ENCODE peak calls at places on chromosome 5, in eight cellular contexts. C, Y, H, K, I, D, A and E are unnamed samples.

GRCh38 chr5:65809817-65810531 is 88.0 kb downstream of the NLN start:
- DNase-seq in H (peak; percentile 79), A (peak; percentile 56), D (peak; percentile 62), Y (no peak), K (no peak), I (peak; percentile 87), C (no peak), E (no peak)

GRCh38 chr5:142313693-142314092 is 11.1 kb downstream of the SPRY4 start:
- DNase-seq in Y (no peak), D (no peak), A (no peak), C (no peak), I (no peak), K (no peak), H (no peak), E (no peak)

GRCh38 chr5:4700082-4700481 is 440.0 kb upstream of the ADAMTS16 start:
- DNase-seq in I (peak; percentile 42), Y (peak; percentile 83), C (no peak), K (no peak), H (peak; percentile 15), D (no peak), A (peak; percentile 40), E (no peak)

GRCh38 chr5:58940446-58940845 is 357.6 kb downstream of the RAB3C start:
- DNase-seq in K (no peak), D (peak; percentile 63), A (no peak), H (peak; percentile 59), C (no peak), I (peak; percentile 32), Y (no peak), E (no peak)

GRCh38 chr5:71782771-71783770 is 64.0 kb downstream of the CARTPT start:
- DNase-seq in I (peak; percentile 81), Y (peak; percentile 87), D (peak; percentile 75), K (peak; percentile 58), A (peak; percentile 76), H (peak; percentile 74), C (no peak), E (peak; percentile 68)

GRCh38 chr5:73968729-73969128 is 342.7 kb downstream of the ARHGEF28 start:
- DNase-seq in D (peak; percentile 12), I (no peak), K (no peak), H (no peak), C (no peak), A (no peak), Y (no peak), E (no peak)

GRCh38 chr5:178227138-178227659 is 5.4 kb downstream of the PHYKPL start:
- DNase-seq in I (peak; percentile 59), H (peak; percentile 83), D (peak; percentile 63), Y (no peak), K (no peak), C (no peak), A (no peak), E (no peak)

GRCh38 chr5:141338538-141339306 is at the start of gene PCDHGA2:
- DNase-seq in D (peak; percentile 66), H (peak; percentile 68), K (peak; percentile 43), A (no peak), C (no peak), I (peak; percentile 67), Y (no peak), E (no peak)

GRCh38 chr5:135487839-135488514 is 35.8 kb upstream of the TIFAB start:
- DNase-seq in D (no peak), C (peak; percentile 32), H (no peak), A (no peak), K (peak; percentile 14), Y (no peak), I (no peak), E (no peak)

GRCh38 chr5:135491038-135491551 is 38.9 kb upstream of the TIFAB start:
- DNase-seq in K (no peak), H (no peak), I (no peak), A (no peak), C (no peak), D (no peak), Y (no peak), E (no peak)

GRCh38 chr5:135488727-135489465 is 36.7 kb upstream of the TIFAB start:
- DNase-seq in H (peak; percentile 69), A (peak; percentile 14), C (peak; percentile 76), Y (peak; percentile 79), K (peak; percentile 39), I (peak; percentile 84), D (peak; percentile 73), E (no peak)

GRCh38 chr5:135490245-135491037 is 38.3 kb upstream of the TIFAB start:
- DNase-seq in I (no peak), K (peak; percentile 41), H (peak; percentile 10), Y (peak; percentile 34), D (no peak), C (no peak), A (no peak), E (no peak)

DNA sequence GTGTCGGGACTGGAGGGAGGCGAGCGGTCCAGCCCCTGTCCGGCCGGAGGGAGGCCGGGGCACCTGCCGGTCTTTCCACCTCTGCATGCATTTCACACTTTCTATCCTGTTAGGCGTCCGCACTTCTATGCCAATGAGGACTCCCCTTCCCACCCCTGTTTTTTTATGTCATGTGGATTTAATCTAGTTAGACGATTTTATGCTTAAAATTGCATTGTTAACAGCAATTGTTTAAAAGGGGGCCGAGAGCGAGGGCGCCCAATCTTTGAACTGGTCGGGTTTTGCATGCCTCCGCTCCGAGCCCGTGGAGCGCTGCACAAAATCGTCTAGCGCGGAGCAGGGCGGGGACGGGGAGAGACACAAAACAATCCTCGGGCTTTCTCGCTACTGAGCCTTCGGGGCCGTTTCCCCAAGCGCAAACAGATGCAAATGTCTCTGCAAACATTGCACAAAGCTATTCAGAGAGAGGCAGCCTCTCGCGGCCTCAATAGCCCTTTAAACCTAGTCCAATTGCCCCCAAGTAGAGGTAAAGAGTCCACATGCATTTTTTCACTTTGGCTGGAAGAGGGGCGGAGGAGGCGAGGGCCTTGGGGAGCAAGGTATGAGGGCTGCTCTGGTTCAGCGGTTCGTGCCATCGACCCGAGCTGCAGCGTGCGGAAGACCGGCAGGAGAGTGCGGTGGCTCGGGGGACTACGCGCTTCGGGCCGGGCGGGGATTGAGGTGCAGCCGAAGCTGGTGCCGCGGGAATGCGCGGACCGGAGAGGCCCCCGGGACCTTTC is 37.5 kb upstream of the TIFAB start:
- DNase-seq in Y (peak; percentile 24), D (no peak), C (no peak), K (peak; percentile 47), A (no peak), I (peak; percentile 7), H (peak; percentile 15), E (no peak)
- TF ChIP-seq CTCF in Y (no peak), D (no peak), C (no peak), K (no peak), A (no peak), I (no peak), H (no peak), E (no peak)

GRCh38 chr5:10460252-10460906 is 18.7 kb downstream of the ROPN1L start:
- DNase-seq in D (no peak), A (peak; percentile 85), H (no peak), I (no peak), K (no peak), Y (no peak), C (no peak), E (no peak)

GRCh38 chr5:10456583-10457562 is 15.2 kb downstream of the ROPN1L start:
- DNase-seq in D (peak; percentile 82), H (peak; percentile 88), C (no peak), K (no peak), Y (no peak), I (peak; percentile 33), A (no peak), E (no peak)

GRCh38 chr5:10459080-10460055 is 17.7 kb downstream of the ROPN1L start:
- DNase-seq in H (no peak), K (no peak), A (no peak), C (no peak), I (no peak), D (no peak), Y (no peak), E (no peak)

GRCh38 chr5:10455273-10455670 is 13.6 kb downstream of the ROPN1L start:
- DNase-seq in C (no peak), H (no peak), D (no peak), I (no peak), K (no peak), A (peak; percentile 29), Y (no peak), E (no peak)

DNA sequence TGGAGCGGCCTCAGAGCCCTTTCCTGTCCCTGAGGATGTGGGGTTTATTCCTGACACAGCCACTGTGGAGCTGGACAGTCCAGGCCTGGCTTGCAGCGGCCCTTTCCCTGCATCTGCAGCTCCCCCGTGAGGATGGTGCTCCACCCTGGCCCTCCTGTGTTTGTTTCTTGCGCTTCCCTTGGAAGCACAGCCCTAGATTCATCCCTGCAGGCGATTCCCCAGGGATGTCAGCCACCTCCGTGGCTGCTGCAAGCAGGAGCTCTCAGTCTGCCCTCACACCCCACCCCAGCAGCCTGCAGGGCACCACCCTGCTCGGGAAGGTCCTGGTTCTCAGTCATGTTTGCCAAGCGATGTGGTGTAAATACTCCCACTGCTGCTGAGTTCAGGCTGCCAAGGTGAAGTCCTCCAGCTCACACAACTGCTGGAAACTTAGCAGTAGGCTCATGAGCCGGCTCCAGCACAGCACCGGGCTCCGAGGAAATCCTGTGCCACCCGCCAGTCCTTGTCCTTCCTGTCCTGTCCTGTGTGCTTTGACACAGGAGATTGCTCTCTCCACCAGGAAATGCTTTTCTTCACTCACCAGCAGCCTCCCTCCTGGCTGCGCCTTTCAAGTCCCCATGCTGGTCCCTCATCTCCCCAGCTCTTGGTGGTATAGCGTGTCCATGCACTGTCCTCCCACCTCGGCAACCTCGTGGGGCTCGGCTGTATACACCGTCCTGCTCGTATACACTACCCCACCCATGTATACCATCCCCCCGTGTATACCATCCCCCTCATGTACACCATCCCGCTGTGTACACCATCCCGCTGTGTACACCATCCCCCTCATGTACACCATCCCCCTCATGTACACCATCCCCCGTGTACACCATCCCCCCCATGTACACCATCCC is 16.2 kb downstream of the ROPN1L start:
- DNase-seq in K (no peak), I (no peak), D (no peak), H (peak; percentile 49), C (no peak), Y (peak; percentile 37), A (peak; percentile 46), E (no peak)
- TF ChIP-seq CTCF in K (no peak), I (no peak), D (peak; percentile 24), H (peak; percentile 23), C (no peak), Y (peak; percentile 15), A (peak; percentile 42), E (no peak)

GRCh38 chr5:61167382-61167781 is 5.1 kb upstream of the SMIM15 start:
- DNase-seq in C (no peak), Y (no peak), I (peak; percentile 55), K (peak; percentile 53), A (no peak), D (peak; percentile 65), H (peak; percentile 67), E (peak; percentile 28)
- TF ChIP-seq CTCF in C (peak; percentile 92), Y (peak; percentile 42), I (peak; percentile 68), K (peak; percentile 31), A (peak; percentile 57), D (peak; percentile 66), H (peak; percentile 47), E (peak; percentile 44)

GRCh38 chr5:173395933-173396308 is 67.7 kb upstream of the STC2 start:
- DNase-seq in H (no peak), K (no peak), C (no peak), Y (peak; percentile 4), D (no peak), I (no peak), A (no peak), E (no peak)

GRCh38 chr5:173396311-173396993 is 68.2 kb upstream of the STC2 start:
- DNase-seq in D (no peak), A (no peak), Y (peak; percentile 18), K (no peak), I (no peak), H (no peak), C (no peak), E (no peak)

GRCh38 chr5:173394701-173395100 is 66.5 kb upstream of the STC2 start:
- DNase-seq in C (no peak), D (peak; percentile 39), A (no peak), K (no peak), I (no peak), H (peak; percentile 33), Y (no peak), E (no peak)

GRCh38 chr5:173397531-173397930 is 69.3 kb upstream of the STC2 start:
- DNase-seq in D (no peak), A (no peak), H (no peak), Y (no peak), I (no peak), C (no peak), K (no peak), E (no peak)

GRCh38 chr5:173395257-173395932 is 67.2 kb upstream of the STC2 start:
- DNase-seq in D (peak; percentile 85), K (no peak), I (peak; percentile 55), H (peak; percentile 71), A (no peak), Y (peak; percentile 7), C (no peak), E (no peak)
- TF ChIP-seq CTCF in D (peak; percentile 70), K (no peak), I (peak; percentile 65), H (peak; percentile 57), A (no peak), Y (peak; percentile 57), C (peak; percentile 31), E (no peak)